ENCODE peak calls at places on chromosomes 13 and 19, in seven cellular contexts. L is IMR-90, I is mesendoderm, R is H9, V is neuronal stem cell, S is H1, D is trophoblast cell. G is an unnamed sample.

GRCh38 chr19:7395360-7395781 is 46.6 kb downstream of the ARHGEF18 start:
- DNase-seq in R (no peak), V (no peak), L (no peak), I (no peak), S (peak), D (no peak), G (peak)

GRCh38 chr19:28523619-28524018 is 689.3 kb downstream of the UQCRFS1 start:
- DNase-seq in S (no peak), R (no peak), I (no peak), V (no peak), L (no peak), D (no peak), G (no peak)

GRCh38 chr13:41004875-41005693 is 14.0 kb downstream of the ELF1 start:
- DNase-seq in R (no peak), S (no peak), L (no peak), I (no peak), V (no peak), D (no peak), G (peak)

GRCh38 chr19:16737909-16738308 is 18.3 kb downstream of the NWD1 start:
- DNase-seq in L (peak), S (no peak), V (no peak), D (no peak), R (no peak), I (no peak), G (peak)

GRCh38 chr13:95191821-95192220 is 109.4 kb downstream of the ABCC4 start:
- DNase-seq in L (peak), R (peak), I (peak), V (peak), S (peak), D (peak), G (peak)

GRCh38 chr19:49142866-49143335 is 12.3 kb downstream of the HRC start:
- DNase-seq in L (peak), R (peak), V (peak), I (peak), D (peak), S (peak), G (peak)

GRCh38 chr19:8618751-8619150 is 8.2 kb upstream of the ADAMTS10 start:
- DNase-seq in L (no peak), V (no peak), I (no peak), D (no peak), R (no peak), S (no peak), G (peak)

GRCh38 chr19:17303940-17304267 is 679 bp upstream of the ABHD8 start:
- DNase-seq in R (no peak), I (no peak), V (no peak), D (no peak), L (no peak), S (no peak), G (no peak)

GRCh38 chr19:36140289-36141038 is 598 bp downstream of the CAPNS1 start:
- DNase-seq in L (peak), D (peak), V (peak), S (peak), I (peak), R (peak), G (peak)

GRCh38 chr13:42218576-42218975 is 53.4 kb upstream of the AKAP11 start:
- DNase-seq in L (no peak), D (no peak), R (no peak), V (no peak), S (no peak), I (no peak), G (no peak)

GRCh38 chr19:41564515-41565383 is 11.2 kb upstream of the CEACAM21 start:
- DNase-seq in V (peak), D (no peak), R (peak), I (peak), S (peak), L (no peak), G (peak)

GRCh38 chr13:35855531-35856019 is 275.6 kb downstream of the DCLK1 start:
- DNase-seq in S (peak), I (peak), D (peak), L (no peak), R (peak), V (peak), G (no peak)

GRCh38 chr13:60397693-60398437 is 845 bp downstream of the TDRD3 start:
- DNase-seq in R (peak), L (peak), D (peak), I (peak), S (no peak), V (peak), G (peak)

GRCh38 chr19:489418-490196 is 6.7 kb upstream of the MADCAM1 start:
- DNase-seq in I (peak), D (no peak), V (no peak), R (peak), L (peak), S (peak), G (peak)

GRCh38 chr13:51623473-51623872 is 39.2 kb downstream of the WDFY2 start:
- DNase-seq in R (no peak), S (no peak), I (no peak), V (no peak), L (no peak), D (no peak), G (no peak)

GRCh38 chr19:42532881-42533280 is 4.6 kb upstream of the CEACAM1 start:
- DNase-seq in D (no peak), V (no peak), R (no peak), I (no peak), L (no peak), S (peak), G (no peak)

GRCh38 chr19:46340051-46340659 is 6.7 kb upstream of the PPP5C start:
- DNase-seq in S (no peak), R (no peak), L (no peak), I (no peak), D (no peak), V (no peak), G (no peak)

GRCh38 chr13:40595693-40596092 is 70.7 kb downstream of the FOXO1 start:
- DNase-seq in L (no peak), V (no peak), D (peak), I (no peak), S (no peak), R (no peak), G (no peak)

GRCh38 chr13:39364797-39365468 is 238.1 kb downstream of the LHFPL6 start:
- DNase-seq in R (no peak), I (peak), V (no peak), L (peak), S (no peak), D (peak), G (peak)

GRCh38 chr19:47760632-47760999 is 15.3 kb downstream of the NOP53 start:
- DNase-seq in S (no peak), I (no peak), L (no peak), V (no peak), D (no peak), R (no peak), G (no peak)

GRCh38 chr19:47762615-47763308 is 15.7 kb upstream of the SELENOW start:
- DNase-seq in L (no peak), R (no peak), V (no peak), S (no peak), I (no peak), D (peak), G (no peak)

GRCh38 chr19:47758433-47758784 is 13.1 kb downstream of the NOP53 start:
- DNase-seq in I (no peak), D (no peak), R (no peak), L (no peak), S (no peak), V (no peak), G (no peak)

GRCh38 chr19:47762151-47762550 is 16.4 kb upstream of the SELENOW start:
- DNase-seq in L (no peak), I (no peak), D (no peak), V (no peak), S (no peak), R (no peak), G (no peak)

GRCh38 chr19:47761566-47761965 is 16.2 kb downstream of the NOP53 start:
- DNase-seq in R (no peak), V (no peak), L (no peak), I (no peak), S (no peak), D (peak), G (no peak)
- H2AK5ac ChIP-seq in R (no peak), V (no peak), L (no peak), I (no peak), S (no peak), D (no peak), G (no peak)

GRCh38 chr13:113098163-113098732 is 7.3 kb upstream of the F7 start:
- DNase-seq in V (no peak), I (no peak), R (no peak), S (no peak), D (peak), L (peak), G (no peak)

GRCh38 chr13:113096745-113097305 is 8.8 kb upstream of the F7 start:
- DNase-seq in I (no peak), V (no peak), D (no peak), L (no peak), R (no peak), S (no peak), G (no peak)

GRCh38 chr13:113096052-113096744 is 9.4 kb upstream of the F7 start:
- DNase-seq in D (no peak), L (no peak), S (no peak), V (no peak), I (no peak), R (no peak), G (no peak)

GRCh38 chr13:113097651-113098050 is 7.9 kb upstream of the F7 start:
- DNase-seq in R (no peak), S (no peak), V (no peak), D (no peak), L (no peak), I (no peak), G (no peak)

GRCh38 chr13:113099142-113099541 is 6.4 kb upstream of the F7 start:
- DNase-seq in I (no peak), S (no peak), L (no peak), D (peak), R (no peak), V (no peak), G (no peak)
- H2AK5ac ChIP-seq in I (no peak), S (no peak), L (no peak), D (no peak), R (no peak), V (no peak), G (no peak)

GRCh38 chr13:84605927-84606326 is 723.7 kb upstream of the SLITRK1 start:
- DNase-seq in R (peak), L (no peak), S (no peak), V (no peak), I (peak), D (no peak), G (no peak)

GRCh38 chr13:84606616-84607015 is 724.3 kb upstream of the SLITRK1 start:
- DNase-seq in D (no peak), V (no peak), L (no peak), I (no peak), R (no peak), S (no peak), G (no peak)

GRCh38 chr13:84607614-84608013 is 725.3 kb upstream of the SLITRK1 start:
- DNase-seq in I (no peak), S (no peak), R (no peak), D (no peak), L (peak), V (no peak), G (no peak)

DNA sequence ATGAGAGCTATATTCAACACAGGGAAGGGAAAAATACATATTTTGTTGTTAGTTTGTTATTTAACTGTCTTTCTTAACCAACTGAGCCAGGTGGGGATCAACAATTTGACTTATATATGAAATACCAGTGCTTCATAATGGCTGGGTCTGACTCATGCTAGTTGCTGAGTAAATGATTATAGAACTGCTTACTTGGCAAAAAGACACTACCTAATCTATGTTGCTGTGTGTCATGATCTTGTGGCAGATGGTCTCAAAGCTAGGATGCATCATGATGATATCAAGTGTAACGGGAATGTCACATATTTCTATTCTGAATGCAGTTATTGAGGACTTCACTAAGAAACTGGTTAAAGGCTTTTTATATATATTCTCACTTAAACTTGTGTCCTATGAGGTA is 727.4 kb upstream of the SLITRK1 start:
- DNase-seq in R (no peak), I (no peak), L (peak), V (no peak), D (no peak), S (no peak), G (no peak)
- H2AK5ac ChIP-seq in R (no peak), I (no peak), L (no peak), V (no peak), D (no peak), S (no peak), G (no peak)

GRCh38 chr13:90105276-90105675 is 1242.2 kb upstream of the MIR17HG start:
- DNase-seq in R (no peak), D (no peak), S (no peak), L (no peak), V (no peak), I (peak), G (peak)
- H2AK5ac ChIP-seq in R (no peak), D (no peak), S (no peak), L (no peak), V (no peak), I (no peak), G (no peak)

DNA sequence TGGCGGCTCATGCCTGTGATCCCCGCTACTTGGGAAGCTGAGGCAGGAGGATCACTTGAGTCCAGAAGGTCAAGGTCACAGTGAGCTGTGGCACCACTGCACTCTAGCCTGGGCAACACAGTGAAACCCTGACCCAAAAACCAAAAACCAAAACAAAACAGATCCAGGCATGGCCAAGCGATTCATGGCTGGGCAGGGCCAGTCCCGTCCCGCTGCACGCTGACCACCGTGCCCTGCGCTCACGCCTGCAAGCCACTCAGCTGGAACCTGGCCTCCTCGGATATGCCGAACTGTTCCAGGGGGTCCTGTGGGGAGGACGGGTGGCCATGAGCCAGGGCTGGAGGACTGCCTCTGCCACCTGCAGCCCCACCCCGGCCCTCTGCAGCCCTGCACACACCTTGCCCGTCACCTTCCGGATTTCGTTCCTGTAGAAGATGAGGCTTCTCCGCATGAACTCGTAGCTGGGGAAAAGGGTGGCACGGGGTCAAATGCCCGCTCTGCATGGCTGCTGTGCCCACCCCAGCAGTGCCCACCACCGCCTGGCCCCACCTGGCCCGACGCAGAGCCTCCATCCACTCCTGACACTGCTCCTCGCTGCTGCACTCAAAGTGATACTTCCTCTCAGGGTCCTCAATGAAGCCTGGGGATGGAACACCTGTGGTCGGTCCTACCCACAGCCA is 2.4 kb downstream of the PLEKHJ1 start:
- DNase-seq in S (no peak), R (no peak), I (no peak), D (no peak), V (no peak), L (no peak), G (no peak)
- H2AK5ac ChIP-seq in S (no peak), R (no peak), I (no peak), D (no peak), V (no peak), L (no peak), G (no peak)

DNA sequence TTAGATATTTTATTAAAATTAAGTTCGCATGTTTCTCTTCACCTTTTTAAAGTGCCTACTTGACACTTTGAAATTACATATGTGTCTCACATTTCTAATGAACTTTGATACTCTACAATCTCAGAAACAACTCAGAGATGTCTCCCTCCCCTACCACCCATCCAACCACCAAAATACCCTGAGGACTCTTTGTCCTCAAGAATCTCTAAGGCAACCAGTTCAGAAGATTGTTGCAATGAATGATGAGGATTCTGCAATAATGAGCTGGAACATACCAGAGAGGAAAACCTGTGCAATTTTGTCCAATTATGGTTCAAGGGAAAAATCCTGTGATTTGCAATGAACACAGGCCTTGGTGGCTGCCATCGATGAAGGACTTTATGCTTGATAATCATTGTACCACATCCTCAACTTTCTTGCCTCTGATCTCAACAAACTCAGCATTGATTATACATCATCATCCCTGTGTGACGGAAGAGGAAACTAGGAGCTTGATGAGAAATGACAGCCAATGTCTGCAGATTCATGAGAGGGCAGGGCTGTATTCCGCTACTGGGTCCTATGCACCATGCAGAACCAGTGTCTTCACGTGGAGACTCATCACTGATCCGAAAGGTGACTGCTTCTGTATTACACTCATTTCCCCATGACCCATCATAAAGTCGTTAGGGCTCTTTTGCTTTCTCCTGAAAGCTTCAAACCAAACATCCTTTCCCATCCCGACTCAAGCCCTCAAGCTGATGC is 1.1 kb downstream of the FPR1 start:
- DNase-seq in I (no peak), D (peak), V (no peak), L (no peak), R (no peak), S (no peak), G (no peak)
- H2AK5ac ChIP-seq in I (no peak), D (no peak), V (no peak), L (no peak), R (no peak), S (no peak), G (no peak)

GRCh38 chr13:20983386-20983785 is 78.0 kb downstream of the LATS2 start:
- DNase-seq in I (no peak), D (no peak), L (no peak), R (no peak), S (no peak), V (no peak), G (no peak)

GRCh38 chr13:20980899-20981298 is 78.4 kb upstream of the XPO4 start:
- DNase-seq in L (no peak), R (no peak), I (no peak), S (no peak), V (no peak), D (no peak), G (no peak)

GRCh38 chr13:20977394-20977793 is 74.8 kb upstream of the XPO4 start:
- DNase-seq in L (no peak), I (no peak), R (no peak), S (no peak), V (no peak), D (no peak), G (no peak)

GRCh38 chr13:20981370-20982095 is 79.0 kb upstream of the XPO4 start:
- DNase-seq in I (no peak), D (no peak), S (no peak), V (no peak), L (no peak), R (no peak), G (no peak)

DNA sequence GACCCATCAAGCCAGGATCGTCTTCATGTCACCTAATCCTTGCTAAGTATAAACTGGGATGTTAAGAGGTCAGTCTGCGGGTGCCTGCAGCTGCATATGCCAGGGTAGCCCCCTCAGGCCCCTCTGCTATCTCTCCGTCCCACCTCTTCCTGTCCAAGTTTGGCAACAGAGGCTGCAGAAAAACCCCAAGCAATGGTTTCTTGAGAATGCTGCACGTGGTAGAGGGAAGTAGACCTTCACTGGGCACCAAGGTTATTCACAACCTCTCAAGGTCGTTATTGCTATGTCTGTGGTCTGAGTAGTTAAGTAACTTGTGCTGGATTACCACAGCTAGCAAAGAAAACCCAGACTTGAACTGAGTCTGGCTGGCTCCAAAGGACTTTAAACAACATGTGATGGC is 77.9 kb upstream of the XPO4 start:
- DNase-seq in S (no peak), R (no peak), L (no peak), V (no peak), I (no peak), D (no peak), G (no peak)
- H2AK5ac ChIP-seq in S (no peak), R (no peak), L (no peak), V (no peak), I (no peak), D (no peak), G (no peak)

DNA sequence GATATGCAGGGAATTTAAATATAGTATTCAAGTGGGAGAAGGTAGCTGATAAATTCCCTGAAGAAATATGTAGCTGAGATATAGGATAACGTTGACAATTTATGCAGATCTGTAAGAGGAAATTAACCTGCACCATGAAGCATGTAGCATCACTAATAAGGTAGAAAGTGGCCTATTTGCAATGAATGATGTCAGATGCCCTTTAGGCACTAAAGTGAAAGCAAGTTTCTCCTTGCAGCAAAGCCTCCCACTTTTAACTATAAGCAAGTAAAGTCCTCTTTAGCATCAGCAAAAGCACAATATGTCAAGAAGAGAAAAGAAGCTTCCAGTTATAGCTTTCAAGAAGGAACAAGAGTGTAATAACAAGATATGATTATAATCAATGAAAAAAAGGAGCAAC is 102.5 kb upstream of the SLITRK1 start:
- DNase-seq in V (no peak), L (no peak), S (no peak), R (no peak), D (no peak), I (no peak), G (no peak)
- H2AK5ac ChIP-seq in V (no peak), L (no peak), S (no peak), R (no peak), D (no peak), I (no peak), G (no peak)

G was measured in mesenchymal stem cell.